ENCODE peak calls at places on chromosome 13, in seven cellular contexts. P is NCI-H2107; M is CD4-positive, CD25-positive, alpha-beta regulatory T cell; U is T-cell; T is activated naive CD4-positive, alpha-beta T cell; F is heart left ventricle; R is BE2C. X is an unnamed sample.

GRCh38 chr13:112444416-112445399 is 68.6 kb downstream of the SPACA7 start:
- DNase-seq in F (no peak), U (no peak), T (no peak), M (no peak), P (no peak), R (no peak), X (no peak)

GRCh38 chr13:47067296-47067695 is 170.4 kb upstream of the HTR2A start:
- DNase-seq in R (no peak), F (no peak), U (no peak), P (no peak), M (no peak), T (no peak), X (no peak)

GRCh38 chr13:114077121-114077937 is 55.1 kb downstream of the RASA3 start:
- DNase-seq in F (peak), P (no peak), U (no peak), M (no peak), R (no peak), T (no peak), X (no peak)

GRCh38 chr13:99731747-99732146 is 230.5 kb downstream of the TM9SF2 start:
- DNase-seq in P (no peak), T (no peak), U (no peak), M (no peak), R (no peak), F (no peak), X (no peak)

GRCh38 chr13:105997436-105998232 is 537.8 kb downstream of the EFNB2 start:
- DNase-seq in P (no peak), U (no peak), F (no peak), R (no peak), T (no peak), M (no peak), X (no peak)

GRCh38 chr13:107205318-107206112 is 637.6 kb upstream of the ARGLU1 start:
- DNase-seq in F (peak), P (peak), R (peak), M (peak), T (peak), U (peak), X (peak)

GRCh38 chr13:30319703-30320102 is 12.4 kb upstream of the KATNAL1 start:
- DNase-seq in U (no peak), R (no peak), M (no peak), F (no peak), T (no peak), P (no peak), X (no peak)

GRCh38 chr13:93244918-93245280 is 18.3 kb downstream of the GPC6 start:
- DNase-seq in P (no peak), M (no peak), F (no peak), U (no peak), R (no peak), T (no peak), X (no peak)

GRCh38 chr13:78121459-78122348 is 203.1 kb upstream of the EDNRB start:
- DNase-seq in U (peak), F (peak), M (peak), T (no peak), R (peak), P (no peak), X (peak)

GRCh38 chr13:102197193-102197592 is 204.7 kb downstream of the FGF14 start:
- DNase-seq in T (no peak), U (no peak), F (no peak), M (no peak), R (peak), P (no peak), X (no peak)

GRCh38 chr13:57630661-57631606 is 610 bp upstream of the PCDH17 start:
- DNase-seq in U (no peak), R (peak), P (no peak), F (peak), M (no peak), T (no peak), X (no peak)

GRCh38 chr13:33108620-33109019 is 92.4 kb downstream of the KL start:
- DNase-seq in F (no peak), P (no peak), U (no peak), R (no peak), T (no peak), M (no peak), X (no peak)

GRCh38 chr13:110528911-110529310 is 32.6 kb downstream of the RAB20 start:
- DNase-seq in T (no peak), M (no peak), P (no peak), R (no peak), F (no peak), U (no peak), X (no peak)

GRCh38 chr13:50942630-50943311 is 33.2 kb downstream of the RNASEH2B start:
- DNase-seq in P (no peak), M (no peak), R (no peak), U (no peak), F (no peak), T (no peak), X (no peak)

GRCh38 chr13:26442541-26442940 is 114.9 kb upstream of the WASF3 start:
- DNase-seq in P (no peak), T (no peak), M (no peak), U (no peak), R (no peak), F (no peak), X (no peak)

GRCh38 chr13:96243371-96243770 is 153.5 kb downstream of the HS6ST3 start:
- DNase-seq in P (no peak), R (no peak), M (no peak), U (no peak), T (no peak), F (no peak), X (no peak)

GRCh38 chr13:40404967-40405716 is 261.3 kb downstream of the FOXO1 start:
- DNase-seq in U (no peak), R (no peak), F (no peak), M (no peak), P (no peak), T (no peak), X (no peak)

GRCh38 chr13:60661514-60661913 is 264.5 kb downstream of the TDRD3 start:
- DNase-seq in T (no peak), M (no peak), F (no peak), R (no peak), U (no peak), P (no peak), X (no peak)

GRCh38 chr13:77810891-77811290 is 107.7 kb downstream of the EDNRB start:
- DNase-seq in U (no peak), T (no peak), R (no peak), F (no peak), P (no peak), M (no peak), X (no peak)

GRCh38 chr13:23743269-23743668 is 145.9 kb downstream of the MIPEP start:
- DNase-seq in U (no peak), F (no peak), M (peak), T (no peak), R (no peak), P (no peak), X (no peak)

GRCh38 chr13:31050486-31051400 is 111.0 kb downstream of the HSPH1 start:
- DNase-seq in R (no peak), T (no peak), M (no peak), U (no peak), F (no peak), P (no peak), X (no peak)

GRCh38 chr13:50626031-50626643 is 217.4 kb downstream of the DLEU7 start:
- DNase-seq in U (no peak), T (no peak), R (no peak), M (no peak), F (no peak), P (no peak), X (no peak)

GRCh38 chr13:75153834-75154233 is 328.1 kb downstream of the TBC1D4 start:
- DNase-seq in F (no peak), T (no peak), R (no peak), M (no peak), P (no peak), U (no peak), X (no peak)

GRCh38 chr13:105805866-105806265 is 729.6 kb downstream of the EFNB2 start:
- DNase-seq in U (no peak), M (no peak), T (no peak), F (no peak), R (no peak), P (no peak), X (no peak)

GRCh38 chr13:113654175-113654560 is 3.8 kb downstream of the ATP4B start:
- DNase-seq in P (no peak), F (no peak), M (no peak), R (peak), T (no peak), U (no peak), X (no peak)

GRCh38 chr13:37109080-37109678 is 3.7 kb upstream of the CSNK1A1L start:
- DNase-seq in P (no peak), R (no peak), T (no peak), F (no peak), M (no peak), U (no peak), X (no peak)

GRCh38 chr13:98768522-98768921 is 16.1 kb upstream of the SLC15A1 start:
- DNase-seq in U (no peak), F (no peak), M (no peak), T (no peak), P (no peak), R (no peak), X (no peak)

GRCh38 chr13:46181799-46182490 is at the start of gene LCP1:
- DNase-seq in R (no peak), F (no peak), U (peak), M (peak), P (no peak), T (no peak), X (peak)

GRCh38 chr13:93951153-93951552 is 528.3 kb downstream of the DCT start:
- DNase-seq in R (no peak), U (no peak), F (no peak), T (no peak), P (no peak), M (no peak), X (no peak)

GRCh38 chr13:93534181-93534700 is 307.6 kb downstream of the GPC6 start:
- DNase-seq in F (no peak), T (no peak), P (no peak), R (no peak), M (no peak), U (no peak), X (no peak)

GRCh38 chr13:55577082-55577846 is 1563.5 kb upstream of the PRR20A start:
- DNase-seq in T (no peak), M (no peak), F (no peak), U (no peak), R (no peak), P (no peak), X (no peak)

GRCh38 chr13:41304551-41304950 is 6.5 kb upstream of the NAA16 start:
- DNase-seq in M (no peak), T (no peak), P (no peak), R (no peak), F (no peak), U (no peak), X (no peak)

GRCh38 chr13:36154567-36155231 is 23.5 kb upstream of the DCLK1 start:
- DNase-seq in T (no peak), P (no peak), F (no peak), U (no peak), M (no peak), R (no peak), X (no peak)